ENCODE peak calls at places on chromosomes 13 and 19, in five cellular contexts. One of them, this sample, is unnamed.

GRCh38 chr13:43107780-43108179 is 84.4 kb downstream of the DNAJC15 start:
- DNase-seq in fibroblast of lung: no peak
- DNase-seq in cardiac muscle cell: no peak
- DNase-seq in heart right ventricle: no peak
- DNase-seq in CD4-positive, alpha-beta T cell: no peak
- DNase-seq in this sample: peak; percentile 28

GRCh38 chr13:50668044-50668443 is 175.4 kb downstream of the DLEU7 start:
- DNase-seq in cardiac muscle cell: no peak
- DNase-seq in heart right ventricle: no peak
- DNase-seq in fibroblast of lung: no peak
- DNase-seq in CD4-positive, alpha-beta T cell: no peak
- DNase-seq in this sample: no peak

GRCh38 chr19:10228393-10228792 is 2.7 kb downstream of the S1PR2 start:
- DNase-seq in fibroblast of lung: no peak
- DNase-seq in cardiac muscle cell: no peak
- DNase-seq in heart right ventricle: no peak
- DNase-seq in CD4-positive, alpha-beta T cell: no peak
- DNase-seq in this sample: no peak

GRCh38 chr13:75223981-75224742 is 257.8 kb downstream of the TBC1D4 start:
- DNase-seq in fibroblast of lung: no peak
- DNase-seq in CD4-positive, alpha-beta T cell: no peak
- DNase-seq in heart right ventricle: no peak
- DNase-seq in cardiac muscle cell: no peak
- DNase-seq in this sample: no peak

GRCh38 chr13:44093607-44094583 is 214.2 kb downstream of the LACC1 start:
- DNase-seq in heart right ventricle: no peak
- DNase-seq in fibroblast of lung: peak; percentile 54
- DNase-seq in cardiac muscle cell: no peak
- DNase-seq in CD4-positive, alpha-beta T cell: no peak
- DNase-seq in this sample: no peak

GRCh38 chr19:43595605-43595998 is 332 bp downstream of the IRGQ start:
- DNase-seq in CD4-positive, alpha-beta T cell: peak; percentile 17
- DNase-seq in heart right ventricle: no peak
- DNase-seq in fibroblast of lung: no peak
- DNase-seq in cardiac muscle cell: no peak
- DNase-seq in this sample: no peak

GRCh38 chr19:47122359-47123335 is 8.0 kb upstream of the SAE1 start:
- DNase-seq in CD4-positive, alpha-beta T cell: no peak
- DNase-seq in heart right ventricle: no peak
- DNase-seq in cardiac muscle cell: peak; percentile 44
- DNase-seq in fibroblast of lung: peak; percentile 52
- DNase-seq in this sample: no peak

GRCh38 chr19:54096642-54097106 is 3.9 kb downstream of the OSCAR start:
- DNase-seq in CD4-positive, alpha-beta T cell: no peak
- DNase-seq in fibroblast of lung: peak; percentile 41
- DNase-seq in cardiac muscle cell: no peak
- DNase-seq in heart right ventricle: no peak
- DNase-seq in this sample: peak; percentile 41

GRCh38 chr13:73173160-73173905 is 114.5 kb downstream of the KLF5 start:
- DNase-seq in fibroblast of lung: no peak
- DNase-seq in heart right ventricle: no peak
- DNase-seq in cardiac muscle cell: no peak
- DNase-seq in CD4-positive, alpha-beta T cell: no peak
- DNase-seq in this sample: no peak

GRCh38 chr19:35714601-35715354 is 3.0 kb upstream of the KMT2B start:
- DNase-seq in heart right ventricle: no peak
- DNase-seq in CD4-positive, alpha-beta T cell: no peak
- DNase-seq in cardiac muscle cell: no peak
- DNase-seq in fibroblast of lung: no peak
- DNase-seq in this sample: no peak

GRCh38 chr13:26485288-26485687 is 72.2 kb upstream of the WASF3 start:
- DNase-seq in fibroblast of lung: no peak
- DNase-seq in cardiac muscle cell: no peak
- DNase-seq in CD4-positive, alpha-beta T cell: no peak
- DNase-seq in heart right ventricle: no peak
- DNase-seq in this sample: no peak

GRCh38 chr13:97441414-97441813 is 7.4 kb downstream of the RAP2A start:
- DNase-seq in cardiac muscle cell: no peak
- DNase-seq in CD4-positive, alpha-beta T cell: no peak
- DNase-seq in fibroblast of lung: no peak
- DNase-seq in heart right ventricle: no peak
- DNase-seq in this sample: no peak

GRCh38 chr19:35348909-35349611 is 1.4 kb downstream of the FFAR1 start:
- DNase-seq in cardiac muscle cell: no peak
- DNase-seq in fibroblast of lung: no peak
- DNase-seq in CD4-positive, alpha-beta T cell: no peak
- DNase-seq in heart right ventricle: no peak
- DNase-seq in this sample: no peak

GRCh38 chr19:46297700-46298476 is 1.0 kb downstream of the HIF3A start:
- DNase-seq in heart right ventricle: peak; percentile 85
- DNase-seq in fibroblast of lung: peak; percentile 92
- DNase-seq in CD4-positive, alpha-beta T cell: no peak
- DNase-seq in cardiac muscle cell: no peak
- DNase-seq in this sample: peak; percentile 15

GRCh38 chr19:10230155-10230903 is 802 bp downstream of the S1PR2 start:
- DNase-seq in cardiac muscle cell: peak; percentile 76
- DNase-seq in fibroblast of lung: peak; percentile 66
- DNase-seq in CD4-positive, alpha-beta T cell: peak; percentile 54
- DNase-seq in heart right ventricle: peak; percentile 52
- DNase-seq in this sample: peak; percentile 26

GRCh38 chr13:114049026-114049425 is 75.2 kb upstream of the C13orf46 start:
- DNase-seq in cardiac muscle cell: no peak
- DNase-seq in fibroblast of lung: no peak
- DNase-seq in CD4-positive, alpha-beta T cell: peak; percentile 31
- DNase-seq in heart right ventricle: no peak
- DNase-seq in this sample: peak; percentile 48

GRCh38 chr19:19067276-19068072 is 3.7 kb downstream of the SLC25A42 start:
- DNase-seq in fibroblast of lung: no peak
- DNase-seq in heart right ventricle: peak; percentile 28
- DNase-seq in CD4-positive, alpha-beta T cell: no peak
- DNase-seq in cardiac muscle cell: no peak
- DNase-seq in this sample: no peak

GRCh38 chr19:29539131-29539530 is 13.3 kb downstream of the VSTM2B start:
- DNase-seq in CD4-positive, alpha-beta T cell: no peak
- DNase-seq in heart right ventricle: no peak
- DNase-seq in cardiac muscle cell: no peak
- DNase-seq in fibroblast of lung: no peak
- DNase-seq in this sample: no peak

GRCh38 chr13:45021250-45021649 is 31.9 kb downstream of the GPALPP1 start:
- DNase-seq in CD4-positive, alpha-beta T cell: no peak
- DNase-seq in cardiac muscle cell: no peak
- DNase-seq in fibroblast of lung: peak; percentile 88
- DNase-seq in heart right ventricle: no peak
- DNase-seq in this sample: no peak

GRCh38 chr13:80962855-80963254 is 621.9 kb upstream of the SPRY2 start:
- DNase-seq in CD4-positive, alpha-beta T cell: no peak
- DNase-seq in cardiac muscle cell: no peak
- DNase-seq in heart right ventricle: no peak
- DNase-seq in fibroblast of lung: peak; percentile 66
- DNase-seq in this sample: no peak

GRCh38 chr13:109745060-109745459 is 41.3 kb downstream of the IRS2 start:
- DNase-seq in cardiac muscle cell: no peak
- DNase-seq in heart right ventricle: no peak
- DNase-seq in CD4-positive, alpha-beta T cell: no peak
- DNase-seq in fibroblast of lung: no peak
- DNase-seq in this sample: no peak

GRCh38 chr13:99280166-99280565 is 22.0 kb upstream of the GPR18 start:
- DNase-seq in heart right ventricle: no peak
- DNase-seq in fibroblast of lung: no peak
- DNase-seq in cardiac muscle cell: no peak
- DNase-seq in CD4-positive, alpha-beta T cell: no peak
- DNase-seq in this sample: peak; percentile 45

GRCh38 chr13:110403315-110403714 is 96.2 kb downstream of the COL4A2 start:
- DNase-seq in heart right ventricle: no peak
- DNase-seq in fibroblast of lung: no peak
- DNase-seq in CD4-positive, alpha-beta T cell: no peak
- DNase-seq in cardiac muscle cell: no peak
- DNase-seq in this sample: no peak

GRCh38 chr19:55088543-55089265 is 13.0 kb downstream of the EPS8L1 start:
- DNase-seq in CD4-positive, alpha-beta T cell: peak; percentile 76
- DNase-seq in heart right ventricle: peak; percentile 77
- DNase-seq in fibroblast of lung: peak; percentile 61
- DNase-seq in cardiac muscle cell: peak; percentile 76
- DNase-seq in this sample: peak; percentile 60

GRCh38 chr19:13099073-13099999 is 3.3 kb downstream of the LYL1 start:
- DNase-seq in cardiac muscle cell: no peak
- DNase-seq in fibroblast of lung: no peak
- DNase-seq in heart right ventricle: peak; percentile 81
- DNase-seq in CD4-positive, alpha-beta T cell: peak; percentile 76
- DNase-seq in this sample: peak; percentile 78

GRCh38 chr13:23985846-23986245 is 88.5 kb upstream of the C1QTNF9B start:
- DNase-seq in heart right ventricle: no peak
- DNase-seq in CD4-positive, alpha-beta T cell: no peak
- DNase-seq in fibroblast of lung: no peak
- DNase-seq in cardiac muscle cell: no peak
- DNase-seq in this sample: no peak

GRCh38 chr13:109877809-109878208 is 91.4 kb upstream of the IRS2 start:
- DNase-seq in CD4-positive, alpha-beta T cell: no peak
- DNase-seq in heart right ventricle: no peak
- DNase-seq in cardiac muscle cell: no peak
- DNase-seq in fibroblast of lung: no peak
- DNase-seq in this sample: no peak

GRCh38 chr19:42561512-42561911 is 33.2 kb downstream of the CEACAM8 start:
- DNase-seq in cardiac muscle cell: no peak
- DNase-seq in heart right ventricle: no peak
- DNase-seq in CD4-positive, alpha-beta T cell: no peak
- DNase-seq in fibroblast of lung: no peak
- DNase-seq in this sample: no peak

GRCh38 chr13:94494021-94494420 is 14.5 kb upstream of the DCT start:
- DNase-seq in fibroblast of lung: no peak
- DNase-seq in heart right ventricle: no peak
- DNase-seq in cardiac muscle cell: no peak
- DNase-seq in CD4-positive, alpha-beta T cell: no peak
- DNase-seq in this sample: no peak

GRCh38 chr13:39023316-39023715 is 14.6 kb downstream of the PROSER1 start:
- DNase-seq in fibroblast of lung: peak; percentile 23
- DNase-seq in cardiac muscle cell: no peak
- DNase-seq in heart right ventricle: no peak
- DNase-seq in CD4-positive, alpha-beta T cell: no peak
- DNase-seq in this sample: no peak
- H3K27ac ChIP-seq in fibroblast of lung: no peak overlapping the region
- H3K27ac ChIP-seq in cardiac muscle cell: no peak overlapping the region
- H3K27ac ChIP-seq in heart right ventricle: no peak overlapping the region
- H3K27ac ChIP-seq in CD4-positive, alpha-beta T cell: no peak overlapping the region
- H3K27ac ChIP-seq in this sample: no peak overlapping the region

GRCh38 chr13:111460548-111461444 is 140.4 kb downstream of the TEX29 start:
- DNase-seq in heart right ventricle: peak; percentile 31
- DNase-seq in CD4-positive, alpha-beta T cell: no peak
- DNase-seq in cardiac muscle cell: peak; percentile 66
- DNase-seq in fibroblast of lung: peak; percentile 70
- DNase-seq in this sample: peak; percentile 20
- H3K27ac ChIP-seq in heart right ventricle: no peak overlapping the region
- H3K27ac ChIP-seq in CD4-positive, alpha-beta T cell: no peak overlapping the region
- H3K27ac ChIP-seq in cardiac muscle cell: no peak overlapping the region
- H3K27ac ChIP-seq in fibroblast of lung: no peak overlapping the region
- H3K27ac ChIP-seq in this sample: no peak overlapping the region

GRCh38 chr13:49585220-49586157 is at the start of gene RCBTB1:
- DNase-seq in CD4-positive, alpha-beta T cell: peak; percentile 62
- DNase-seq in heart right ventricle: peak; percentile 42
- DNase-seq in cardiac muscle cell: peak; percentile 88
- DNase-seq in fibroblast of lung: peak; percentile 58
- DNase-seq in this sample: peak; percentile 67

GRCh38 chr13:49580980-49581680 is 4.2 kb downstream of the RCBTB1 start:
- DNase-seq in heart right ventricle: no peak
- DNase-seq in fibroblast of lung: no peak
- DNase-seq in CD4-positive, alpha-beta T cell: no peak
- DNase-seq in cardiac muscle cell: no peak
- DNase-seq in this sample: no peak

GRCh38 chr13:49587311-49587847 is 2.0 kb upstream of the RCBTB1 start:
- DNase-seq in cardiac muscle cell: no peak
- DNase-seq in heart right ventricle: no peak
- DNase-seq in fibroblast of lung: peak; percentile 30
- DNase-seq in CD4-positive, alpha-beta T cell: no peak
- DNase-seq in this sample: no peak

GRCh38 chr13:49586717-49587116 is 1.4 kb upstream of the RCBTB1 start:
- DNase-seq in heart right ventricle: no peak
- DNase-seq in CD4-positive, alpha-beta T cell: no peak
- DNase-seq in fibroblast of lung: no peak
- DNase-seq in cardiac muscle cell: no peak
- DNase-seq in this sample: no peak

DNA sequence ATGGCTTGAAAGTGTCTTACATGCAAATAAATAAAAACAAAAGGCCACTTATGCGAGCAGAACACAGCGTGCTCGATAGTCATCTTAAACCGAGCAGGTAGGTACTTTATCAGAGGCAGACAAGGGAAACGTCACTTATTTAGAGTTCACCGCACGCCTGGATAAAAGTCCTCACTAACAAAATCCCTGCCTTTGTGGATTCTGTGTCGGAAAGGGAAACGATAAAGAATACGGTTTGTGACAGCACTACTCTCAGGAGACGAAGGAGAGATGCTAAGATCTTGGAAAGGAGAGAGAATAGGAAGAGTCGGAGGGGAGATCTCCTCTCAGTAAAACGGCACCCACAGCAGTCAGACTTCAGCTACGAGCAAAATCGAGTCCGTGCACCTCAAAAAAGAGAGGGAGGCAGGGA is 581 bp downstream of the RCBTB1 start:
- DNase-seq in cardiac muscle cell: no peak
- DNase-seq in heart right ventricle: no peak
- DNase-seq in CD4-positive, alpha-beta T cell: no peak
- DNase-seq in fibroblast of lung: no peak
- DNase-seq in this sample: no peak
- H3K27ac ChIP-seq in cardiac muscle cell: peak overlapping the region; percentile 68
- H3K27ac ChIP-seq in heart right ventricle: peak overlapping the region; percentile 85
- H3K27ac ChIP-seq in CD4-positive, alpha-beta T cell: no peak overlapping the region
- H3K27ac ChIP-seq in fibroblast of lung: peak overlapping the region; percentile 58
- H3K27ac ChIP-seq in this sample: peak overlapping the region; percentile 75

GRCh38 chr19:4064073-4064550 is 2.6 kb downstream of the ZBTB7A start:
- DNase-seq in heart right ventricle: no peak
- DNase-seq in CD4-positive, alpha-beta T cell: no peak
- DNase-seq in cardiac muscle cell: peak; percentile 20
- DNase-seq in fibroblast of lung: no peak
- DNase-seq in this sample: no peak
- H3K27ac ChIP-seq in heart right ventricle: peak overlapping the region; percentile 99
- H3K27ac ChIP-seq in CD4-positive, alpha-beta T cell: peak overlapping the region; percentile 80
- H3K27ac ChIP-seq in cardiac muscle cell: peak overlapping the region; percentile 73
- H3K27ac ChIP-seq in fibroblast of lung: peak overlapping the region; percentile 89
- H3K27ac ChIP-seq in this sample: peak overlapping the region; percentile 100

GRCh38 chr19:3459322-3459881 is 20.9 kb downstream of the SMIM24 start:
- DNase-seq in cardiac muscle cell: peak; percentile 60
- DNase-seq in CD4-positive, alpha-beta T cell: no peak
- DNase-seq in fibroblast of lung: peak; percentile 95
- DNase-seq in heart right ventricle: peak; percentile 94
- DNase-seq in this sample: no peak
- H3K27ac ChIP-seq in cardiac muscle cell: no peak overlapping the region
- H3K27ac ChIP-seq in CD4-positive, alpha-beta T cell: no peak overlapping the region
- H3K27ac ChIP-seq in fibroblast of lung: peak overlapping the region; percentile 85
- H3K27ac ChIP-seq in heart right ventricle: peak overlapping the region; percentile 93
- H3K27ac ChIP-seq in this sample: no peak overlapping the region

DNA sequence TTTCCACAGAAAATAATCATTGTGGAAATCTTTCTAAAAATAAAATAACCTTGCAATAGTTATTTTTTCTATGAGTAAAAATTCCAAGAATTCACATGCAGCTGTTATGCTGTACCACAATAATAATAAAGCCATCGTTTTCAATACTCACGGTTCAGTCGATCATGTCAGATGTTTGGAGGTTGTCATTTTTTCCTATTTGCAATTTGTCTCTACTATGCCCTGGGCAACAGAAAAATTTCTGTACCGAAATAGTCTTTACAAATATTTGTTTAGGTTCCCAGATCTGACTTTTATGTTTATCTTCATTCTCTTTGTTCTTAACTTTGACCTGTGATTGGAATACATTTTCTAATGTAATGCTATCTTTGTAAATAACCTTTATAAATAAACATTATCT is 79.7 kb downstream of the ESD start:
- DNase-seq in cardiac muscle cell: no peak
- DNase-seq in fibroblast of lung: no peak
- DNase-seq in heart right ventricle: no peak
- DNase-seq in CD4-positive, alpha-beta T cell: no peak
- DNase-seq in this sample: no peak
- H3K27ac ChIP-seq in cardiac muscle cell: no peak overlapping the region
- H3K27ac ChIP-seq in fibroblast of lung: no peak overlapping the region
- H3K27ac ChIP-seq in heart right ventricle: no peak overlapping the region
- H3K27ac ChIP-seq in CD4-positive, alpha-beta T cell: no peak overlapping the region
- H3K27ac ChIP-seq in this sample: no peak overlapping the region